ENCODE peak calls at places on chromosomes 1 and 21, in ten cellular contexts. A is bronchial epithelial cell, I is cardiac fibroblast, S is ovary, T is progenitor cell of endocrine pancreas, N is colonic mucosa, R is HFFc6, U is HCT116, B is endothelial cell, G is gastrocnemius medialis. W is an unnamed sample.
A peak's percentile ranks its signal among the peaks of the same experiment; 100 is the strongest.

GRCh38 chr1:43251024-43251423 is 18.8 kb upstream of the TMEM125 start:
- DNase-seq in A (no peak), I (no peak), S (no peak), T (no peak), N (no peak), R (no peak), U (no peak), B (no peak), G (no peak), W (no peak)

GRCh38 chr1:197786280-197786679 is 11.0 kb upstream of the DENND1B start:
- DNase-seq in A (peak; percentile 59), I (no peak), S (no peak), T (no peak), N (no peak), R (no peak), U (no peak), B (no peak), G (no peak), W (no peak)

GRCh38 chr1:197180252-197180878 is 33.9 kb upstream of the ASPM start:
- DNase-seq in A (peak; percentile 69), I (peak; percentile 85), S (no peak), T (no peak), N (no peak), R (peak; percentile 81), U (no peak), B (no peak), G (no peak), W (no peak)

GRCh38 chr1:27684176-27684575 is 12.2 kb upstream of the IFI6 start:
- DNase-seq in A (no peak), I (no peak), S (no peak), T (no peak), N (no peak), R (no peak), U (no peak), B (no peak), G (no peak), W (no peak)

GRCh38 chr1:41683681-41684500 is 199.4 kb upstream of the EDN2 start:
- DNase-seq in A (peak; percentile 46), I (no peak), S (no peak), T (no peak), N (peak; percentile 25), R (no peak), U (no peak), B (no peak), G (no peak), W (no peak)

GRCh38 chr1:244730153-244730933 is 77.4 kb downstream of the DESI2 start:
- DNase-seq in A (peak; percentile 4), I (peak; percentile 43), S (no peak), T (peak; percentile 30), N (peak; percentile 40), R (no peak), U (no peak), B (peak; percentile 47), G (no peak), W (peak; percentile 58)

GRCh38 chr1:47694011-47694890 is 256.4 kb downstream of the FOXD2 start:
- DNase-seq in A (no peak), I (no peak), S (no peak), T (no peak), N (peak; percentile 11), R (no peak), U (no peak), B (no peak), G (no peak), W (no peak)

GRCh38 chr1:36703526-36704208 is 221.0 kb upstream of the CSF3R start:
- DNase-seq in A (peak; percentile 30), I (peak; percentile 53), S (no peak), T (peak; percentile 78), N (peak; percentile 67), R (peak; percentile 20), U (peak; percentile 58), B (peak; percentile 90), G (peak; percentile 49), W (peak; percentile 87)

GRCh38 chr1:233005703-233006102 is 55.3 kb downstream of the NTPCR start:
- DNase-seq in A (no peak), I (peak; percentile 58), S (no peak), T (no peak), N (no peak), R (peak; percentile 69), U (no peak), B (no peak), G (no peak), W (no peak)

GRCh38 chr1:112509005-112509659 is 367 bp downstream of the WNT2B start:
- DNase-seq in A (no peak), I (no peak), S (peak; percentile 65), T (no peak), N (no peak), R (no peak), U (no peak), B (no peak), G (no peak), W (peak; percentile 14)

GRCh38 chr1:155179107-155180031 is 5.7 kb downstream of the TRIM46 start:
- DNase-seq in A (no peak), I (no peak), S (peak; percentile 22), T (no peak), N (peak; percentile 19), R (no peak), U (no peak), B (no peak), G (no peak), W (no peak)

GRCh38 chr1:65493792-65494191 is 73.3 kb downstream of the LEPR start:
- DNase-seq in A (no peak), I (no peak), S (no peak), T (no peak), N (no peak), R (no peak), U (no peak), B (no peak), G (no peak), W (no peak)

GRCh38 chr1:53172751-53173498 is 23.7 kb upstream of the CPT2 start:
- DNase-seq in A (no peak), I (peak; percentile 64), S (no peak), T (no peak), N (peak; percentile 40), R (peak; percentile 64), U (no peak), B (no peak), G (no peak), W (no peak)

GRCh38 chr1:186745531-186746146 is 65.4 kb upstream of the PTGS2 start:
- DNase-seq in A (no peak), I (no peak), S (no peak), T (no peak), N (no peak), R (no peak), U (no peak), B (no peak), G (no peak), W (no peak)

GRCh38 chr1:31592132-31592531 is 15.8 kb downstream of the TINAGL1 start:
- DNase-seq in A (no peak), I (no peak), S (no peak), T (no peak), N (no peak), R (no peak), U (no peak), B (no peak), G (no peak), W (no peak)
- TF ChIP-seq CTCF in A (no peak), I (no peak), S (no peak), T (no peak), N (no peak), R (no peak), U (no peak), B (no peak), G (no peak), W (no peak)

GRCh38 chr1:203135636-203136305 is 8.2 kb downstream of the ADORA1 start:
- DNase-seq in A (peak; percentile 31), I (no peak), S (no peak), T (no peak), N (no peak), R (no peak), U (no peak), B (no peak), G (no peak), W (peak; percentile 42)
- TF ChIP-seq CTCF in A (no peak), I (no peak), S (no peak), T (no peak), N (no peak), R (no peak), U (no peak), B (no peak), G (no peak), W (no peak)

GRCh38 chr21:41847066-41847804 is 31.9 kb downstream of the PRDM15 start:
- DNase-seq in A (no peak), I (no peak), S (no peak), T (no peak), N (no peak), R (no peak), U (no peak), B (no peak), G (no peak), W (no peak)
- TF ChIP-seq CTCF in A (no peak), I (no peak), S (no peak), T (no peak), N (no peak), R (peak; percentile 11), U (peak; percentile 25), B (no peak), G (no peak), W (no peak)

GRCh38 chr21:16085436-16085835 is 355.7 kb downstream of the USP25 start:
- DNase-seq in A (peak; percentile 23), I (peak; percentile 28), S (no peak), T (no peak), N (no peak), R (peak; percentile 6), U (no peak), B (no peak), G (no peak), W (no peak)

GRCh38 chr21:16081304-16081703 is 351.5 kb downstream of the USP25 start:
- DNase-seq in A (no peak), I (no peak), S (no peak), T (no peak), N (no peak), R (no peak), U (no peak), B (no peak), G (no peak), W (no peak)

GRCh38 chr21:16079830-16080229 is 350.0 kb downstream of the USP25 start:
- DNase-seq in A (peak; percentile 97), I (peak; percentile 78), S (no peak), T (no peak), N (no peak), R (peak; percentile 43), U (no peak), B (no peak), G (no peak), W (no peak)

GRCh38 chr21:16084776-16085364 is 355.1 kb downstream of the USP25 start:
- DNase-seq in A (peak; percentile 25), I (peak; percentile 17), S (peak; percentile 56), T (no peak), N (no peak), R (peak; percentile 43), U (no peak), B (no peak), G (peak; percentile 86), W (no peak)

DNA sequence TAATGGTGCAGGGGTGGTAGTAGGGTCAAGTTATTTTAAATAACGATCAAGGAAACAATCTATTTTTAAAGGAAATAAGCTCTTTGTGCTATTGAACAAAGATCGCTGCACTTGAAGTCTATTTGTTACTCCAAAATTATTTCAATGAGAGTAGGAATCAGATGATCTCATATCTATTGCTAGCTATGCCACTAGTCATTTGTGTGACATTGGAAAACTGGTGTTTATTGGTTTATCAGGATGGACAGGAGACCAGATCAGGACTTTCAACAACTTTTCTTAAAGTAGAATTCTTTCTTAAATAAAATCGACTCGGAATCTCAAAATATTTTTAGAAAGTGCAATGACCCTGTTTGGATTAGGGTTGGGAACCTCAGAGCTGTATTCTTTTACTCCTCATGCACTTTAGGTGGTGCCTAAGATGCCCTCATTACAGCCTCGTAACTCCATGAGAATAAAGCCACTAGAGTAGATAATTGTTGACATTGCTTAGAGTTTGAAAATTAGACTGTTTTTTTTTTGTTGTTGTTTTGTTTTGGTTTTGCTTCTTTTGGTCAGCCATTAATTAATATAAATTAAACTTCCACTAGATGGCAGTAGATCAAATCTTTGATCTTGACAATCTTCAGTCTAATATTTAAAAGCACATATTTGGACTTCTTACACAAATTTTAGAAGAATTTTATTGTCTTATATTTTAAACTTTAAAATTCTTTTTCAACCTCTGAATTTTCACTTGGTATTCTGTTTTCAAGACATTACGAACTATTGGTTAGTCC is 352.4 kb downstream of the USP25 start:
- DNase-seq in A (peak; percentile 46), I (peak; percentile 57), S (no peak), T (no peak), N (no peak), R (peak; percentile 31), U (no peak), B (no peak), G (no peak), W (no peak)
- TF ChIP-seq CTCF in A (peak; percentile 15), I (no peak), S (peak; percentile 20), T (peak; percentile 58), N (peak; percentile 34), R (peak; percentile 86), U (peak; percentile 36), B (peak; percentile 64), G (peak; percentile 33), W (no peak)